ENCODE peak calls at places on chromosomes 5 and 9, in nine cellular contexts. N is fibroblast of pulmonary artery; I is OCI-LY7; H is right atrium auricular region; J is PC-9; V is CD8-positive, alpha-beta T cell; B is esophagus squamous epithelium; W is epithelial cell of esophagus; S is AG04449. R is an unnamed sample.

GRCh38 chr5:40678021-40678939 is 1.4 kb upstream of the PTGER4 start:
- DNase-seq in N (no peak), I (no peak), H (no peak), J (no peak), V (no peak), B (no peak), W (peak; percentile 60), S (no peak), R (no peak)

GRCh38 chr5:137090151-137090550 is 409.0 kb downstream of the SPOCK1 start:
- DNase-seq in N (no peak), I (no peak), H (no peak), J (no peak), V (no peak), B (no peak), W (no peak), S (no peak), R (no peak)

GRCh38 chr5:6302684-6303083 is 75.7 kb downstream of the MED10 start:
- DNase-seq in N (no peak), I (no peak), H (no peak), J (no peak), V (no peak), B (no peak), W (peak; percentile 4), S (no peak), R (no peak)

GRCh38 chr5:122195784-122196394 is 66.5 kb downstream of the ZNF474 start:
- DNase-seq in N (peak; percentile 74), I (peak; percentile 7), H (no peak), J (peak; percentile 7), V (no peak), B (no peak), W (peak; percentile 68), S (no peak), R (no peak)

GRCh38 chr5:123371575-123372179 is 51.5 kb downstream of the CEP120 start:
- DNase-seq in N (peak; percentile 33), I (peak; percentile 5), H (no peak), J (peak; percentile 14), V (peak; percentile 35), B (no peak), W (peak; percentile 41), S (no peak), R (no peak)

GRCh38 chr5:159017787-159018186 is 81.9 kb downstream of the EBF1 start:
- DNase-seq in N (peak; percentile 89), I (no peak), H (no peak), J (no peak), V (no peak), B (no peak), W (peak; percentile 67), S (no peak), R (no peak)

GRCh38 chr5:159135896-159136531 is 36.3 kb upstream of the EBF1 start:
- DNase-seq in N (peak; percentile 30), I (no peak), H (no peak), J (no peak), V (no peak), B (no peak), W (peak; percentile 44), S (peak; percentile 26), R (no peak)

GRCh38 chr9:98164912-98165311 is 27.5 kb downstream of the CORO2A start:
- DNase-seq in N (peak; percentile 40), I (no peak), H (no peak), J (no peak), V (no peak), B (no peak), W (peak; percentile 13), S (no peak), R (no peak)

GRCh38 chr5:168047043-168047668 is 244.3 kb upstream of the WWC1 start:
- DNase-seq in N (peak; percentile 61), I (peak; percentile 16), H (no peak), J (peak; percentile 47), V (no peak), B (no peak), W (peak; percentile 75), S (no peak), R (peak; percentile 24)

GRCh38 chr5:158967566-158967965 is 132.2 kb downstream of the EBF1 start:
- DNase-seq in N (peak; percentile 74), I (no peak), H (no peak), J (no peak), V (no peak), B (no peak), W (peak; percentile 94), S (no peak), R (no peak)

GRCh38 chr5:81517462-81517861 is 123.5 kb upstream of the ACOT12 start:
- DNase-seq in N (peak; percentile 33), I (no peak), H (no peak), J (no peak), V (no peak), B (no peak), W (peak; percentile 8), S (no peak), R (no peak)

GRCh38 chr9:114319147-114319546 is 3.8 kb upstream of the ORM1 start:
- DNase-seq in N (no peak), I (no peak), H (no peak), J (no peak), V (no peak), B (no peak), W (no peak), S (no peak), R (no peak)

GRCh38 chr5:172875372-172876279 is 41.6 kb downstream of the ERGIC1 start:
- DNase-seq in N (no peak), I (no peak), H (no peak), J (no peak), V (no peak), B (no peak), W (no peak), S (no peak), R (no peak)

GRCh38 chr5:67520161-67520886 is 323.7 kb upstream of the CD180 start:
- DNase-seq in N (no peak), I (no peak), H (no peak), J (no peak), V (no peak), B (no peak), W (no peak), S (no peak), R (no peak)

GRCh38 chr9:120538339-120538738 is 41.6 kb downstream of the CDK5RAP2 start:
- DNase-seq in N (peak; percentile 44), I (no peak), H (no peak), J (no peak), V (no peak), B (no peak), W (no peak), S (no peak), R (no peak)

GRCh38 chr9:126612813-126613641 is 701 bp upstream of the LMX1B start:
- DNase-seq in N (no peak), I (no peak), H (no peak), J (no peak), V (no peak), B (no peak), W (no peak), S (no peak), R (no peak)

DNA sequence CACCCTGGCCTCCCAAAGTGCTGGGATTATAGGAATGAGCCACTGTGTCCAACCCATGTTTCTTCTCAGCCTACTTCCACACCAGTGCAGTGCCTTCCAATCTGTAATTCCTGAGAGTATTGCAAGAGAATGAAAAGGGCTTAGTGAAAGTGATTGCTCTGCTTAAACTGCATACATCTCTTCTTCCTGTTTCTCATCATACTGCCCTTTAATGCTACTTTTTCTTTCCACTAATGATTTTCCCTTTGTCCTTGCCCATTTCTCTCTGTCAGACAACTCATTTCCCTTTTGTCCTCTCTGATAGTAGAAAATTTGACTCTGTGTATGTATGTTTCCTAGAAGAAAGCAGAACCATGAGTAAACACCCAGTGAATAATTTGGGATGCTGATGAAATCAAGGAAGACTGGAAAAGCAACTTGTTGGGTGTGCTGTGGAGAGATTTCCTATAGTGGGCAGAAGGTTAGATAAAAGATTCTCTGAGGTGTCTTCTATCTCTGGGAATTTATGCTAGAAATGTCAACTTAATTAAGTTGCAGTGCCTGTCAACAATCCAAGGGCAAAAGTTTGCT is 102.1 kb upstream of the CHD1 start:
- DNase-seq in N (no peak), I (no peak), H (no peak), J (no peak), V (no peak), B (no peak), W (peak; percentile 77), S (no peak), R (no peak)
- TF ChIP-seq CTCF in N (no peak), I (no peak), H (no peak), J (no peak), V (no peak), B (no peak), W (peak; percentile 17), S (no peak), R (no peak)

GRCh38 chr9:124551472-124552339 is 44.5 kb upstream of the NR5A1 start:
- DNase-seq in N (peak; percentile 70), I (peak; percentile 33), H (no peak), J (peak; percentile 71), V (peak; percentile 17), B (no peak), W (peak; percentile 58), S (no peak), R (peak; percentile 32)
- TF ChIP-seq CTCF in N (peak; percentile 88), I (peak; percentile 76), H (peak; percentile 70), J (peak; percentile 78), V (peak; percentile 32), B (no peak), W (peak; percentile 92), S (peak; percentile 78), R (peak; percentile 80)

DNA sequence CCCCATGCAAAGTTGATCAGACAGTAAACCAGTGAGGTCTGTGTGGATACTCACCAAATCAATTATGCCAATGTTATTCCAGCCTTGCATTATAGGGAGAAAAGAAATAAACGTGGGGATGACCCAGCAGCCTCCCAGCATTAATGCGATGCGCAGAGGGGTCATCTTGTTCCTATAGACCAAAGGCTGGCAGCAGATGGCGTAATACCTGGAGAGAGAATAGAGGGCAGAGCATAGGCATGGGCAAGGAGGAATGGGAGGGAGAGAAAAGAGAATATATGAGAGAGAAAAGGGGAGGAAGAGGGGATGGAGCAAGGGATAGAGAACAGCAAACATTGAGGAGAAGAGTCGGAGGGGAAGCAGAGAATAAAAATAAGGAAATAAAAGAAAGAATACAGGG is 131.2 kb downstream of the HTR4 start:
- DNase-seq in N (no peak), I (no peak), H (no peak), J (no peak), V (no peak), B (no peak), W (no peak), S (no peak), R (no peak)
- TF ChIP-seq CTCF in N (no peak), I (peak; percentile 26), H (no peak), J (no peak), V (no peak), B (no peak), W (no peak), S (no peak), R (no peak)

DNA sequence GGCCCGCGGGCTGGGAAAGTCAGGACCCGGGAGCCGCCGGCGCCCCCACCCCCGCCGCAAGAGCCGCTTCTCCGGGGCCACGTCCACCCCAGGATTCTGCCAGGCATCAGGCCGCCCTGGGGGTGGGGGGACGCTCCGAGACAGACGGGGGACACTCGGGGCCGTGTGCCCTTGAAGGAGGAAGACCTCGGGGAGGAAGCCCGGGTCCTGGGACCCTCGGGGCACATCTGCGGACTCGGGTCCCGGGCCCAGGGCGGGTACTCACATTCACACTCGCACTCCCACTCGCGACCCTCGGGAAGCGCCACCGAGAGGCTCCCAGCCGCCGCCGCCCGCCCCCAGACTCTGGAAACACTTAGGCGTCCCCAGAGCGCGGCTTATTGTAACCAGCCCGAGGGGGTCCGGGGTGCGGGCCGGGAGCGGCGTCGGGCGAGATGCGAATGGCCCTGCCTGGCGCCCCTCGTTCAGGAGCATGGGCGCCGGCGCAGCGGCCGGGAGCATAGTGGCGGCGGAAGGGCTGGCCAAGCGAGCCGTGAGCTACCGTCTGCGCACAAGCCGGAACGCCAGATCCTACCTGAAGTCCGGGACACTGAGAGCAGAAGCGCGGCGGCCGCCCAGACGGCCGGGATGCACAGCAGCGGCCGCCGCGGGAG is 609 bp downstream of the ROR2 start:
- DNase-seq in N (peak; percentile 27), I (no peak), H (no peak), J (no peak), V (no peak), B (no peak), W (peak; percentile 16), S (no peak), R (peak; percentile 28)
- TF ChIP-seq CTCF in N (no peak), I (no peak), H (no peak), J (no peak), V (no peak), B (no peak), W (no peak), S (no peak), R (no peak)

R was measured in progenitor cell of endocrine pancreas.